ENCODE peak calls at places on chromosomes 5 and 9, in ten cellular contexts. S is GM23248; V is AG08396; Y is activated gamma-delta T cell; P is effector memory CD8-positive, alpha-beta T cell; T is CD8-positive, alpha-beta memory T cell; N is AG04450; M is left ventricle myocardium inferior; R is NCI-H524; O is amygdala. Q is an unnamed sample.

GRCh38 chr9:133439337-133439736 is 17.2 kb downstream of the ADAMTS13 start:
- DNase-seq in V (no peak), N (no peak), T (no peak), S (no peak), Y (no peak), M (no peak), R (no peak), O (no peak), P (no peak), Q (no peak)

GRCh38 chr9:134039386-134040175 is 14.3 kb downstream of the BRD3OS start:
- DNase-seq in M (no peak), S (no peak), R (no peak), N (no peak), P (no peak), O (no peak), T (no peak), V (no peak), Y (no peak), Q (no peak)

GRCh38 chr9:111067472-111067871 is 29.2 kb upstream of the LPAR1 start:
- DNase-seq in Y (no peak), P (no peak), M (no peak), T (no peak), S (peak), V (no peak), R (no peak), N (no peak), O (no peak), Q (peak)

GRCh38 chr5:85921590-85921989 is 696.2 kb upstream of the COX7C start:
- DNase-seq in S (no peak), N (no peak), O (no peak), Y (no peak), R (no peak), M (no peak), V (no peak), P (no peak), T (no peak), Q (no peak)

GRCh38 chr5:37133939-37134338 is 115.2 kb downstream of the CPLANE1 start:
- DNase-seq in V (peak), R (no peak), S (peak), N (peak), Y (no peak), T (no peak), M (no peak), O (no peak), P (no peak), Q (no peak)

GRCh38 chr9:108050894-108051293 is 561.3 kb upstream of the KLF4 start:
- DNase-seq in Y (no peak), O (no peak), M (no peak), V (no peak), N (no peak), R (no peak), P (no peak), S (no peak), T (no peak), Q (no peak)

GRCh38 chr5:134120386-134121138 is 6.1 kb downstream of the TCF7 start:
- DNase-seq in T (no peak), M (no peak), N (no peak), R (no peak), O (no peak), Y (no peak), V (no peak), S (no peak), P (no peak), Q (no peak)

GRCh38 chr5:176740131-176740701 is 70.1 kb upstream of the UNC5A start:
- DNase-seq in R (no peak), M (no peak), V (peak), P (no peak), T (no peak), O (no peak), S (no peak), N (no peak), Y (no peak), Q (no peak)

GRCh38 chr5:116382874-116383266 is 191.8 kb downstream of the SEMA6A start:
- DNase-seq in V (no peak), O (no peak), T (no peak), N (no peak), P (no peak), S (no peak), M (no peak), R (no peak), Y (no peak), Q (no peak)

GRCh38 chr5:159759791-159760300 is 156.4 kb upstream of the ADRA1B start:
- DNase-seq in P (no peak), R (no peak), O (no peak), Y (no peak), N (no peak), M (no peak), S (peak), V (no peak), T (no peak), Q (no peak)

GRCh38 chr5:38420691-38421395 is 135.6 kb downstream of the LIFR start:
- DNase-seq in V (peak), T (no peak), Y (no peak), O (peak), R (peak), S (peak), M (peak), P (no peak), N (peak), Q (peak)

GRCh38 chr9:136610426-136610825 is 52.3 kb upstream of the EGFL7 start:
- DNase-seq in N (no peak), S (no peak), T (no peak), P (no peak), V (no peak), M (no peak), R (no peak), Y (no peak), O (no peak), Q (no peak)

GRCh38 chr9:15132107-15132506 is 174.9 kb downstream of the TTC39B start:
- DNase-seq in P (no peak), O (no peak), T (no peak), Y (no peak), S (no peak), N (no peak), M (no peak), V (no peak), R (no peak), Q (no peak)

GRCh38 chr5:92460505-92460904 is 1077.4 kb upstream of the ARRDC3 start:
- DNase-seq in T (no peak), V (no peak), P (no peak), S (no peak), M (no peak), N (no peak), R (no peak), Y (no peak), O (no peak), Q (no peak)

Q was measured in hippocampal formation.